ENCODE peak calls at places on chromosomes 16 and 17, in eight cellular contexts. V is mammary epithelial cell; Y is foreskin melanocyte; Z is neural progenitor cell; G is mesenteric fat pad; I is NCI-H2081; N is COR-L47; A is activated naive CD4-positive, alpha-beta T cell. E is an unnamed sample.

GRCh38 chr17:9676742-9677387 is 31.5 kb downstream of the USP43 start:
- DNase-seq in N (no peak), V (peak; percentile 99), A (no peak), G (no peak), I (no peak), Y (no peak), Z (no peak), E (no peak)

GRCh38 chr17:47253541-47254402 is at the start of gene ITGB3:
- DNase-seq in N (peak; percentile 68), V (peak; percentile 71), Y (no peak), Z (peak; percentile 89), I (peak; percentile 63), A (peak; percentile 48), G (peak; percentile 93), E (no peak)

GRCh38 chr17:64694207-64694606 is 32.1 kb upstream of the SMURF2 start:
- DNase-seq in G (no peak), Z (no peak), N (no peak), Y (no peak), I (no peak), V (peak; percentile 71), A (no peak), E (peak; percentile 80)

GRCh38 chr17:80889897-80890550 is 101.6 kb upstream of the CHMP6 start:
- DNase-seq in I (no peak), Z (no peak), G (no peak), A (no peak), V (no peak), N (no peak), Y (no peak), E (no peak)

GRCh38 chr17:4721203-4722135 is 9.8 kb upstream of the MED11 start:
- DNase-seq in N (no peak), Y (no peak), Z (no peak), A (no peak), I (no peak), V (no peak), G (no peak), E (no peak)

GRCh38 chr16:85514601-85515318 is 98.4 kb upstream of the GSE1 start:
- DNase-seq in Y (peak; percentile 50), Z (peak; percentile 73), N (peak; percentile 66), V (peak; percentile 85), I (peak; percentile 62), A (no peak), G (no peak), E (peak; percentile 56)

GRCh38 chr17:80826346-80826954 is 165.2 kb upstream of the CHMP6 start:
- DNase-seq in Z (no peak), A (no peak), Y (no peak), N (no peak), I (no peak), V (no peak), G (peak; percentile 81), E (no peak)

GRCh38 chr17:51524524-51524923 is 264.2 kb downstream of the UTP18 start:
- DNase-seq in V (no peak), Y (no peak), G (no peak), N (no peak), A (no peak), I (no peak), Z (no peak), E (no peak)

GRCh38 chr16:50547340-50547865 is 793 bp upstream of the NKD1 start:
- DNase-seq in V (no peak), N (peak; percentile 2), Y (no peak), A (peak; percentile 79), Z (peak; percentile 77), I (no peak), G (no peak), E (no peak)

GRCh38 chr17:67855504-67856324 is 30.4 kb downstream of the BPTF start:
- DNase-seq in Z (no peak), V (no peak), N (no peak), A (no peak), G (no peak), I (no peak), Y (no peak), E (no peak)

GRCh38 chr17:6643460-6644125 is 2.7 kb downstream of the TXNDC17 start:
- DNase-seq in G (no peak), A (no peak), Y (no peak), N (no peak), V (peak; percentile 89), Z (no peak), I (no peak), E (no peak)

GRCh38 chr16:75506567-75506966 is 11.3 kb upstream of the CHST6 start:
- DNase-seq in N (no peak), V (peak; percentile 93), A (no peak), Z (no peak), G (no peak), Y (peak; percentile 74), I (no peak), E (peak; percentile 81)

E was measured in lower leg skin.